ENCODE peak calls at places on chromosomes 6 and 20, in nine cellular contexts. P, L, M, N, C, Q, A, R and G are unnamed samples.

GRCh38 chr6:47897233-47897632 is 115.4 kb downstream of the OPN5 start:
- DNase-seq in P (no peak), Q (no peak), R (no peak), C (no peak), L (peak; percentile 1), A (peak; percentile 37), M (no peak), N (no peak), G (no peak)

GRCh38 chr20:58573257-58573656 is 58.1 kb upstream of the APCDD1L start:
- DNase-seq in Q (no peak), N (no peak), R (no peak), A (no peak), C (no peak), L (no peak), P (no peak), M (no peak), G (no peak)

GRCh38 chr6:39553811-39554802 is 171.1 kb downstream of the KIF6 start:
- DNase-seq in M (no peak), C (no peak), P (no peak), A (peak; percentile 6), L (no peak), N (peak; percentile 46), R (no peak), Q (no peak), G (no peak)

GRCh38 chr20:38132910-38133501 is 32.1 kb downstream of the TGM2 start:
- DNase-seq in M (no peak), A (no peak), N (no peak), L (no peak), C (no peak), P (no peak), R (peak; percentile 27), Q (no peak), G (no peak)

GRCh38 chr6:97401533-97401932 is 118.5 kb upstream of the MMS22L start:
- DNase-seq in M (no peak), A (peak; percentile 84), Q (no peak), C (peak; percentile 69), P (no peak), R (no peak), L (peak; percentile 8), N (peak; percentile 50), G (no peak)

GRCh38 chr6:398558-399078 is 7.1 kb downstream of the IRF4 start:
- DNase-seq in P (no peak), L (no peak), C (no peak), Q (no peak), R (peak; percentile 37), N (no peak), M (no peak), A (no peak), G (no peak)

GRCh38 chr6:84967389-84967788 is 203.0 kb upstream of the TBX18 start:
- DNase-seq in M (no peak), C (peak; percentile 75), Q (no peak), R (no peak), L (peak; percentile 15), A (no peak), P (peak; percentile 7), N (peak; percentile 73), G (no peak)

GRCh38 chr6:140044626-140045025 is 670.2 kb upstream of the CITED2 start:
- DNase-seq in P (no peak), A (no peak), C (no peak), M (no peak), R (no peak), N (no peak), L (no peak), Q (no peak), G (no peak)

GRCh38 chr6:31940256-31940664 is 5.6 kb upstream of the CFB start:
- DNase-seq in P (no peak), M (no peak), N (no peak), R (no peak), Q (no peak), L (peak; percentile 55), A (peak; percentile 7), C (no peak), G (no peak)

GRCh38 chr20:18524646-18525045 is 16.9 kb downstream of the SEC23B start:
- DNase-seq in P (no peak), A (peak; percentile 56), C (no peak), N (peak; percentile 9), M (no peak), Q (no peak), L (peak; percentile 68), R (no peak), G (no peak)

GRCh38 chr20:18532626-18533025 is 24.9 kb downstream of the SEC23B start:
- DNase-seq in Q (no peak), P (no peak), A (no peak), C (no peak), N (no peak), R (no peak), L (no peak), M (no peak), G (no peak)

GRCh38 chr20:18527339-18527738 is 19.6 kb downstream of the SEC23B start:
- DNase-seq in L (no peak), P (no peak), M (no peak), C (no peak), A (no peak), Q (no peak), R (no peak), N (no peak), G (no peak)

GRCh38 chr20:18523066-18523465 is 15.3 kb downstream of the SEC23B start:
- DNase-seq in P (no peak), A (no peak), M (no peak), C (no peak), L (no peak), Q (no peak), N (no peak), R (no peak), G (no peak)

DNA sequence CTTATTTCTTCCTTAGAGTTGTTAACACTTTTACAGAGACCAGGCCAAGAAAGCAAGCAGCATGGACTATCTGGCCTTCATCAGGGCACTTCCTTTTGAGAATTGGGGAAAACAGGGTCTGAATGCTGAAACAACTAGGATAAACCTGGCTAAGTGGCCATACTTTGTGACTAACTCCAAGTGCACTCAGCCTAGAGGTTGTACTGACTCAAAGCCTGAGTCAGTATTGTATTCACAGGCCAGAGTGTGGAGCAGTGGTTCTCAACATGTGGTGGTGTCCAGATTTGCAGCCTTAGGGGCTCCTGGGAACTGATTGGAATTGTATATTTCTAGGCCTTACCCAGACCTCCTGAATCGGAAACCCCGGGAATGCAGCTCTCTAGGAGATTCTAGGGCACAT is 20.1 kb downstream of the SEC23B start:
- DNase-seq in Q (no peak), A (peak; percentile 37), R (no peak), N (no peak), P (no peak), M (no peak), C (no peak), L (peak; percentile 75), G (no peak)
- H3K27ac ChIP-seq in Q (no peak overlapping the region), A (peak overlapping the region; percentile 70), R (no peak overlapping the region), N (no peak overlapping the region), P (no peak overlapping the region), M (no peak overlapping the region), C (no peak overlapping the region), L (no peak overlapping the region), G (no peak overlapping the region)

DNA sequence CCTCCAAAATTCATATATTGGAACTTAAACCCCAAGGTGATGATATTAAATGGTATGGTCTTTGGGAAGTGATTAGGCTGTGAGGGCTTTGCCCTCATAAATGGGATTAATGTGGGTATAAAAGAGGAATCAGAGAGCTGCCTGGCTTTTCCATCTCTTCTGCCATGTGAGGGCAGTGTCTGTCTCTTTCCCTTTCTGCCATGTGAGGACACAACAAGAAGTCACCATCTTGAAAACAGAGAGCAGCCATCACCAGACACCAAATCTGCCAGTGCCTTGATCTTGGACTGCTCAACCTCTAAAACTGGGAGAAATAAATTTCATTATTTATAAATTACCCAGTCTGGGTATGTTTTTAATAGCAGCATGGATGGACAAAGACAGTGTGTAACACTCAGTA is 263.0 kb downstream of the PAX1 start:
- DNase-seq in M (no peak), R (no peak), C (no peak), L (no peak), N (no peak), A (no peak), P (no peak), Q (no peak), G (no peak)
- TF ChIP-seq CTCF in M (no peak), R (no peak), C (no peak), L (no peak), N (no peak), A (no peak), P (peak; percentile 18), Q (no peak), G (no peak)

DNA sequence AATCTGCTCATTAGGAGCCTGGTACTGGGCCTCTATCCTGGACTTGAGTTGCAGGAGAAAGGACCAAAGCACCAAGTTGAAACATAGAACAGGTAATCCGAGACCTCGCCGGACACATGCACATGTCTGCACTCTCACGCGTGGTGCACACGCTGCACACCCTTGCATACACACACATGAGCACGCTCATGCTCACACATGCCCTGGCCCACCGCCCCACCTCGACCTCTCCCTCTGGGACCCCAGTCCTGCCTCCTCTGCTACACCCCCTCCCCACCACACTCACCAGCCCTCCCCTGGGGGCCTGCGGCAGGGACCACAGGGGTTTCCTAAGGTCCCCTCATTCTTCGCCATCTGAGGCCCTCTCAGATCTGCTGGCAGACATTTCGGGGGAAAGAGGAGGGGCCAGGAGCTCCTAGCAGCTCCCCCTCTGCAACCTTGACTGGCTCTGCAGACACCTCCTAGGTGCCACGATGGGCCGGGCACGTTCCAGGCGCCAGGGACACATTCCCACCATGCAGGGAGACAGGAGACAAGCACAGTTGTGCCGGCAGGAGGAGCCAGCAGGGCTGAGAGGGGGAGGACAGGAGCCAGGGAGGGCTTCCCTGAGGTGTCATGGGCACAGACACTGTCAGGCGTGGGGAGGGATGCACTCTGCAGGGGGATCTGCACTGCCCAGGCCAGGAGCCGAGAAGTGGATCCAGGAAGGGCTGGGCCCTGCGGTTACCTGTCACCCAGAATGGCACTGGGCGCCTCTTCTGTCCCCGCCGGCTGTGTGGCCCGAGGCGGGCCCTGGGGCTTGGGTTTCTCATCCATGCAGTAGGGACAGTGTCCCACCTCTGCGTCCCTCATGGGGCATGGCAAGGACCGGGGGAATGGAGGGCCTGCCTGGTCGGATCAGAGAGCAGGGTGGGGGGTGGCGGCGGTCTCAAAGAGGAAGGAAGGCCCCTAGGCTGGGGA is 25.6 kb upstream of the LSM14B start:
- DNase-seq in L (no peak), A (no peak), Q (no peak), P (no peak), C (no peak), R (no peak), M (no peak), N (no peak), G (no peak)
- H3K9me3 ChIP-seq in L (peaks cover 17% of the 10 kb centered on the region), A (peaks cover 4% of the 10 kb centered on the region), Q (no peaks in the 10 kb centered on the region), P (no peaks in the 10 kb centered on the region), C (no peaks in the 10 kb centered on the region), R (no peaks in the 10 kb centered on the region), M (peaks cover 20% of the 10 kb centered on the region), N (no peaks in the 10 kb centered on the region), G (peaks cover 12% of the 10 kb centered on the region)

DNA sequence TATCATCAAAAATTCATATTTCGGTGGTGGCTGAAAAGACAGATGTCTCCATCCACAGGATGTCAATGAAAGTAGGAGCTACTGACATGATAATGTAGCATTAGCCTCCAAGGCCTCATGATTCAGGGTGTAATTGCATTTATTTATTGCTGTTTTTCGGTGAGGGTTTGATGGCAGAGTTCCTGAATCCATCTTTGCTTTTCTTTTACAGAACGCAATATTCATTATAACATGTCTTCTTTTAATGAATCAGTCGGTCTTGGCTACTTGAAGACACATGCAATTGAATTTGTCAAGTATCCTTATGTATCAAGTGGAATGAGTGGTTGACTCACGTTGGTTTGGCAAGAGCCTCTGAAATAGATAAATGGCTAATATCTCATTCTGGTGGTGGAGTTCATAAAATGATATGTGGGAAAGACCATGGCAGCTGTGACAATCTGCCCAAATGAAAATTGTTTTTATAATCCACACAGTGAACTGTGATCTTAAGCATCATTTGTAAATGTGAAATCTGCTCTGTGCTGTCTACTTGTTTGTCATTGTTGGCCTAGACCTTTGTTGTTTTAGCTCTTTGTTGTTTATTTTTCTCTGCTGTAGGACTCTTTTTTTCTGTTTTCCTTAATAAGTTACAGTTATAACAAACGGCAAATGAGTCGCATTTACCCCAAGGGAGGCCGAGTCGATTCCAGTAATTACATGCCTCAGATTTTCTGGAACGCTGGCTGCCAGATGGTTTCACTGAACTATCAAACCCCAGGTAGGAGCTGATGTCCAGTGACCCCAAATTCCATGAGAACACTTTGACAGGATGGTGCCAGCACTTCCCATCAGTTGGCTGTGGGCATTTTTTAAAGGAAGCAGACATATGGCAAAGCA is 105.7 kb upstream of the LAMP5 start:
- DNase-seq in A (peak; percentile 94), C (peak; percentile 24), N (peak; percentile 48), R (no peak), Q (no peak), P (no peak), L (peak; percentile 75), M (no peak), G (no peak)
- H3K27ac ChIP-seq in A (peak overlapping the region; percentile 68), C (no peak overlapping the region), N (no peak overlapping the region), R (no peak overlapping the region), Q (no peak overlapping the region), P (no peak overlapping the region), L (peak overlapping the region; percentile 32), M (no peak overlapping the region), G (no peak overlapping the region)